ENCODE peak calls at places on chromosomes 16 and 17, in seven cellular contexts. V is GM23338, Z is H1, J is vagina, M is sigmoid colon, D is HepG2, I is prostate gland. P is an unnamed sample.

GRCh38 chr17:66167189-66167815 is 24.6 kb downstream of the CEP112 start:
- DNase-seq in M (no peak), V (no peak), D (no peak), I (no peak), Z (no peak), J (no peak), P (no peak)

GRCh38 chr17:76585649-76586593 is at the start of gene ST6GALNAC2:
- DNase-seq in D (peak; percentile 66), Z (no peak), M (peak; percentile 79), J (no peak), I (peak; percentile 68), V (peak; percentile 56), P (peak; percentile 50)

GRCh38 chr16:80973991-80974390 is 32.7 kb downstream of the CMC2 start:
- DNase-seq in I (no peak), J (no peak), M (no peak), Z (no peak), V (no peak), D (no peak), P (no peak)

GRCh38 chr16:30927789-30928378 is 4.5 kb downstream of the FBXL19 start:
- DNase-seq in D (peak; percentile 61), I (peak; percentile 81), V (peak; percentile 85), J (no peak), M (no peak), Z (peak; percentile 85), P (peak; percentile 36)

GRCh38 chr16:2874584-2875362 is 8.2 kb upstream of the FLYWCH2 start:
- DNase-seq in M (peak; percentile 91), I (peak; percentile 74), Z (no peak), V (peak; percentile 84), D (peak; percentile 49), J (no peak), P (peak; percentile 63)

GRCh38 chr17:66190738-66191606 is 961 bp downstream of the CEP112 start:
- DNase-seq in M (no peak), D (peak; percentile 16), J (no peak), I (no peak), Z (no peak), V (no peak), P (peak; percentile 75)

GRCh38 chr17:64706224-64707076 is 44.3 kb upstream of the SMURF2 start:
- DNase-seq in I (peak; percentile 25), V (no peak), J (no peak), M (no peak), D (peak; percentile 46), Z (no peak), P (no peak)

GRCh38 chr17:70290770-70291169 is 121.4 kb downstream of the KCNJ2 start:
- DNase-seq in J (no peak), Z (no peak), V (no peak), M (no peak), D (no peak), I (no peak), P (no peak)

GRCh38 chr16:80107900-80108299 is 432.9 kb upstream of the DYNLRB2 start:
- DNase-seq in Z (no peak), V (no peak), J (no peak), D (no peak), I (no peak), M (no peak), P (no peak)

GRCh38 chr17:38748329-38749221 is at the start of gene PCGF2:
- DNase-seq in D (peak; percentile 89), Z (peak; percentile 68), V (peak; percentile 98), M (peak; percentile 94), I (peak; percentile 97), J (no peak), P (peak; percentile 83)

GRCh38 chr17:9635340-9635739 is 10.0 kb upstream of the USP43 start:
- DNase-seq in I (no peak), M (no peak), D (no peak), J (no peak), V (no peak), Z (no peak), P (no peak)

GRCh38 chr17:76548378-76549214 is 8.8 kb downstream of the PRCD start:
- DNase-seq in J (no peak), M (no peak), V (peak; percentile 1), I (no peak), Z (no peak), D (peak; percentile 81), P (no peak)

GRCh38 chr17:8740486-8740885 is 4.2 kb downstream of the CCDC42 start:
- DNase-seq in I (no peak), Z (no peak), J (no peak), D (no peak), V (peak; percentile 70), M (no peak), P (no peak)

GRCh38 chr17:48609754-48610281 is 999 bp downstream of the HOXB7 start:
- DNase-seq in M (no peak), J (no peak), Z (no peak), V (peak; percentile 59), I (no peak), D (no peak), P (no peak)

GRCh38 chr17:81245024-81245664 is 6.0 kb downstream of the NDUFAF8 start:
- DNase-seq in I (no peak), M (no peak), J (no peak), Z (no peak), D (no peak), V (no peak), P (no peak)

GRCh38 chr16:47888142-47888541 is 267.7 kb downstream of the ABCC12 start:
- DNase-seq in Z (peak; percentile 34), V (peak; percentile 65), I (no peak), D (peak; percentile 75), J (no peak), M (no peak), P (no peak)

GRCh38 chr17:29151567-29151966 is 28.6 kb downstream of the MYO18A start:
- DNase-seq in D (peak; percentile 94), Z (no peak), I (no peak), V (no peak), J (no peak), M (no peak), P (no peak)
- H3K4me1 ChIP-seq in D (peaks cover 96% of the 10 kb centered on the region), Z (peaks cover 26% of the 10 kb centered on the region), I (peaks cover 6% of the 10 kb centered on the region), V (peaks cover 27% of the 10 kb centered on the region), J (peaks cover 49% of the 10 kb centered on the region), M (peaks cover 42% of the 10 kb centered on the region), P (peaks cover 36% of the 10 kb centered on the region)

GRCh38 chr17:45276031-45276430 is 14.1 kb upstream of the SPATA32 start:
- DNase-seq in V (no peak), D (no peak), M (no peak), Z (no peak), J (no peak), I (no peak), P (no peak)

GRCh38 chr17:45274033-45274432 is 12.1 kb upstream of the SPATA32 start:
- DNase-seq in J (no peak), D (no peak), Z (no peak), I (no peak), V (no peak), M (no peak), P (no peak)

GRCh38 chr17:45271603-45272002 is 9.7 kb upstream of the SPATA32 start:
- DNase-seq in D (no peak), V (no peak), Z (no peak), I (no peak), M (no peak), J (no peak), P (no peak)

GRCh38 chr17:45270828-45271418 is 9.0 kb upstream of the SPATA32 start:
- DNase-seq in V (peak; percentile 75), Z (no peak), D (no peak), M (no peak), I (no peak), J (no peak), P (no peak)

DNA sequence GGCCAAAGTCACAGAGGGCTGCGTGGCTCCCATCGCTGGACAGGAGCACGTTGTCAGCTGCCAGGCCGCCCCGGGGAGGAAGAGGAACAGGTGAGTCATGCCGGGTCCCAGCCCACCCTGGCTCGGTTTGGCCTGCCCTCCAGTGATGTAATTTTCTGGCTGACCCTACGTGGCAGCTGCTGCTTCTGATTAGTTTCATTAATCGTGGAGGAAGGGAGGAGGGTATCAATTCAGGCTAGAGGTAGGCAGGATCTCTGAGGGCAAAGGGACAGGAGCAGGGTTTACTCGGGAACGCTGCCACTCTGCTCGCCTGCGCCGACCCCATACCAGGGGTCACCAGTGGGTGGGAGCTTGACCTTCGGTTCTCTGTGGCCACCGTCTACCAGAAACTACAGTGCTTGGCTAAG is 11.7 kb upstream of the SPATA32 start:
- DNase-seq in Z (no peak), J (no peak), D (no peak), I (no peak), M (no peak), V (no peak), P (peak; percentile 70)
- TF ChIP-seq POLR2AphosphoS5 in Z (no peak), J (no peak), D (no peak), I (no peak), M (no peak), V (no peak), P (no peak)

DNA sequence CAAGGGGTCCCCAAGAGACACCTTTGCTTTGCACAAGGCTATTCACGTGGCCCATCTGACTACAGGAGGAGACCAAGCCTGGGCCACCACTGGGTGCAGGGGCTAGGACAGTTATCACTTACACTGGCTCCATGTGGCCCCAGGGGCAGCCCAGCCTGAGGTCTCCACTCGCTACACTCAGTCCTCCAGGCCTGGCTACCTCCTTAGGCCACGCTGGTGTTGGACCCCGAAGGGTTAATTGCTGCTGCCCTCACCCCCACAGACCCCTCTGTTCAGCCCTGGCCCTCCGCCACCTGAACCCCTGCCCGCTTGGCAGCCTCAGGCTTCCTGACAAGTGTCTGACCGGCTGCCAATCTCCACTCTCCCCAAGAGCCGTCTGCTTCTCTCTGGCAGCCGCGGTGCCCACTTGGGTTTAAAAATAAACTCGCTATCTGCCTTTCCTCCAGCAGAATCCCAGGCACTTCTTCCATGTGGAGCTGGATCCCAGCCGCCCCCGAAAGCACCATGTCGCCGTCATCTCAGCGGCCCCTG is 27.8 kb downstream of the ADAM11 start:
- DNase-seq in D (no peak), Z (no peak), J (no peak), V (no peak), I (no peak), M (no peak), P (no peak)
- H3K4me1 ChIP-seq in D (peaks cover 14% of the 10 kb centered on the region), Z (peaks cover 12% of the 10 kb centered on the region), J (peaks cover 9% of the 10 kb centered on the region), V (peaks cover 13% of the 10 kb centered on the region), I (no peaks in the 10 kb centered on the region), M (peaks cover 48% of the 10 kb centered on the region), P (no peaks in the 10 kb centered on the region)

GRCh38 chr17:79034931-79035485 is 11.0 kb downstream of the C1QTNF1 start:
- DNase-seq in V (no peak), I (no peak), Z (no peak), D (no peak), J (no peak), M (peak; percentile 50), P (no peak)

GRCh38 chr17:79035686-79036085 is 11.7 kb downstream of the C1QTNF1 start:
- DNase-seq in Z (no peak), V (no peak), D (no peak), J (no peak), M (no peak), I (no peak), P (no peak)

GRCh38 chr17:79036181-79036580 is 12.2 kb downstream of the C1QTNF1 start:
- DNase-seq in J (no peak), Z (no peak), I (no peak), V (no peak), M (peak; percentile 19), D (no peak), P (no peak)

GRCh38 chr17:79038545-79039135 is 14.7 kb downstream of the C1QTNF1 start:
- DNase-seq in V (no peak), M (peak; percentile 87), Z (no peak), D (no peak), I (no peak), J (no peak), P (no peak)

DNA sequence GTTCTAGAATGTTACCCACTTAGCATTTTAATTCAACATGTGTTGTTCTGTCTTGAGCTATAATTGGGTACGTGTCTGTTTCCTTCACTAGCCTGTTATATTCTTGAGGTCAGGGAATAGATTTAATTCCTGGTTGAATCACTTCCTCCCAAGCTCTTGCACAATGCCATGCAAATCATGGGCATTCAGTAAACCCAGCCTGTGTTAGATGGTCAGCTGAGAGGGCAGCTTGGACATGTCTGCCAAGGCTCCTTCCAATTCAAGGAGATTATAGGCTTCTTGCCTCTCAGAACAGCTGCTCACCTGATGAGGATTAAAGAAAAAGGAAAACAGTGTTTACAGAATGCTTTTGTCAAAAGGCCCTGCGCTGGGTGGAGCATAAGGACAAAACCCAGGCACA is 12.6 kb downstream of the C1QTNF1 start:
- DNase-seq in M (peak; percentile 65), I (no peak), D (no peak), Z (no peak), V (no peak), J (no peak), P (peak; percentile 77)
- TF ChIP-seq POLR2AphosphoS5 in M (peak; percentile 68), I (peak; percentile 48), D (no peak), Z (no peak), V (no peak), J (no peak), P (no peak)